ENCODE peak calls at places on chromosomes 7 and 10, in nine cellular contexts. S is MM.1S, F is SK-N-SH, H is hepatocyte, Y is GM23338, D is OCI-LY7, E is neural progenitor cell, Q is GM23248, Z is HCT116. N is an unnamed sample.

GRCh38 chr10:79323602-79324001 is 23.7 kb upstream of the PPIF start:
- DNase-seq in S (no peak), F (no peak), H (no peak), Y (no peak), D (no peak), E (no peak), Q (no peak), Z (no peak), N (no peak)

GRCh38 chr7:115260381-115260780 is 338.5 kb downstream of the MDFIC start:
- DNase-seq in S (no peak), F (no peak), H (no peak), Y (no peak), D (no peak), E (no peak), Q (peak), Z (no peak), N (no peak)

GRCh38 chr7:101804087-101804631 is 13.3 kb upstream of the CUX1 start:
- DNase-seq in S (no peak), F (no peak), H (no peak), Y (peak), D (peak), E (peak), Q (peak), Z (no peak), N (no peak)

GRCh38 chr10:6269953-6270867 is 67.5 kb downstream of the PFKFB3 start:
- DNase-seq in S (peak), F (no peak), H (no peak), Y (no peak), D (peak), E (no peak), Q (no peak), Z (no peak), N (no peak)

GRCh38 chr7:97116308-97116707 is 1.2 kb upstream of the SDHAF3 start:
- DNase-seq in S (no peak), F (no peak), H (peak), Y (no peak), D (peak), E (no peak), Q (no peak), Z (no peak), N (no peak)

GRCh38 chr7:134289423-134289822 is 27.3 kb downstream of the SLC35B4 start:
- DNase-seq in S (no peak), F (no peak), H (no peak), Y (no peak), D (no peak), E (no peak), Q (peak), Z (no peak), N (no peak)

GRCh38 chr7:79461660-79462059 is 8.2 kb upstream of the MAGI2 start:
- DNase-seq in S (no peak), F (no peak), H (peak), Y (no peak), D (no peak), E (no peak), Q (peak), Z (no peak), N (peak)

GRCh38 chr10:60940435-60940834 is 3.5 kb downstream of the RHOBTB1 start:
- DNase-seq in S (no peak), F (no peak), H (no peak), Y (no peak), D (no peak), E (no peak), Q (peak), Z (no peak), N (no peak)

GRCh38 chr10:25999295-25999981 is 65.4 kb downstream of the MYO3A start:
- DNase-seq in S (no peak), F (no peak), H (no peak), Y (no peak), D (no peak), E (no peak), Q (no peak), Z (no peak), N (no peak)

GRCh38 chr7:33979807-33980355 is 74.5 kb downstream of the BMPER start:
- DNase-seq in S (no peak), F (no peak), H (peak), Y (no peak), D (no peak), E (no peak), Q (peak), Z (no peak), N (peak)

GRCh38 chr7:150357277-150357676 is 11.3 kb upstream of the REPIN1 start:
- DNase-seq in S (peak), F (no peak), H (no peak), Y (no peak), D (no peak), E (peak), Q (no peak), Z (no peak), N (no peak)

GRCh38 chr10:69061305-69062161 is 26.4 kb upstream of the SRGN start:
- DNase-seq in S (no peak), F (peak), H (peak), Y (no peak), D (no peak), E (no peak), Q (peak), Z (no peak), N (peak)

GRCh38 chr7:158126661-158127060 is 461.0 kb downstream of the PTPRN2 start:
- DNase-seq in S (no peak), F (no peak), H (no peak), Y (no peak), D (no peak), E (no peak), Q (no peak), Z (no peak), N (no peak)
- H3K4me3 ChIP-seq in S (no peak), F (no peak), H (no peak), Y (no peak), D (no peak), E (no peak), Q (no peak), Z (no peak), N (no peak)

GRCh38 chr10:77530011-77530410 is 107.6 kb downstream of the KCNMA1 start:
- DNase-seq in S (no peak), F (no peak), H (no peak), Y (no peak), D (no peak), E (no peak), Q (no peak), Z (no peak), N (peak)
- TF ChIP-seq EZH2phosphoT487 in S (no peak), F (no peak), H (no peak), Y (no peak), D (no peak), E (no peak), Q (no peak), Z (no peak), N (no peak)

DNA sequence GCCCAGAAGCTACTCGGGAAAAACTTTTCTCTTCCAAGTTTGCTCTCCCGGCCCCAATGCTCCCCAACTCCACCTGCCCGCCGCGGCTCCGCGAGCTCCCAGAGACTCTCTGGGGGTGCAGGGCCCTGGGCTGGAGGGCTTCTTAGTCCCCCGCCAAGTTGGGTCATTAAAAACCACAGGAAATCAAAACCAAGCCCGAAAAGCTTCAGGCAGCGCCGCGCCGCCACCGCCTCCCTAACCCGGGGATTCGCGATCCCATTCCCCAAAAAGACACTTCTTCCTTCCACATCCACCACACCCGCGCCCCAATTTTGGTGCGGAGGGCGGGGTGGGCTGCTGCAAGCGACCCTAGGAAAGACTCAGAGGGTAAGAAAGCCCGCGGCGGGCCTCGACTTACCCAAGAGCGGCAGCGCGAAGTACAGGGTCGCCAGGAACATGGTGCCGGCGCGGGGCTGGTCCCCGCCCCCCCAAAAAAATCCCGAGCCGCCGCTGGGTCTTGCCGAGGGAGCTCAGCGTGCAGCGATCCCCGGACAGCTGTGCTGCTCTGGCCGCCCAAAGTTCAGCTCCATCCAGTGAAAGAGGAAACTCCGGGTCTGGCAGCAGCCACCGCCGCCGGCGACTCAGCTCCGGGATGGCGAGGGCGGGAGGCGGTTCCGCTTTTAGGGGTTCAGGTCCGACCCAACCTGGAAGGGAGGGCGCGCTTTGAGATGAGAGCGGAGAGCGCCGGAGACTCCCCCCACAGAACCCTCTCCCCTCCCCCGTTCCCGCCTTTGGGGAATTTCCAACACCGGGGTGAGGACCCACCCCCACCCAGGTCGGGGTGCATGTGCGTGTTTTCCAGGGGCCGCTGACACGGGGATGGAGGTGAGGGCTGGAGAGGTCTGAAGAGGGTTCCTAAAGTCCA is 1.2 kb downstream of the GFRA1 start:
- DNase-seq in S (no peak), F (peak), H (peak), Y (peak), D (no peak), E (peak), Q (peak), Z (no peak), N (no peak)
- H3K4me3 ChIP-seq in S (peak), F (peak), H (peak), Y (peak), D (no peak), E (peak), Q (peak), Z (no peak), N (no peak)

DNA sequence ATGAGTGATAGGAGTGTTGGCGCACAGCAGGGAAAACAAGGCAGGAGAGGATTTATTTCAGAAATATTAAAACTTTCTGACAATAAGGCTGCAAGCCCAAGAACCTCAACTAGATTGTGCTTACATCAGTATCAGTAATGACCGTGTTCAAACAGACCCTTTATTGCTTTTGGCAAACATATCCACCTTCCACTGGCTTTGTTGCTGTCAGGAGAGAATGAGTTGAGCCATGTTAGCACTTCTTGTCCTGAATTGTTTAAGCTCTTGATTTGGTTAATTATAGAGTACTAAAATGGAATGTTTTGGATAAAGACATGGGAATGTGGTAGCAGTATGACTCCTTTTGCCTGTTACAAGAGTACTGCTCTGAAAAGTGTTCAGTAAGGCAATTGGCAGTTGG is 3.8 kb downstream of the AHCYL2 start:
- DNase-seq in S (no peak), F (no peak), H (no peak), Y (no peak), D (no peak), E (no peak), Q (no peak), Z (no peak), N (no peak)
- TF ChIP-seq EZH2phosphoT487 in S (no peak), F (no peak), H (no peak), Y (no peak), D (no peak), E (no peak), Q (no peak), Z (no peak), N (no peak)

GRCh38 chr10:11179231-11180105 is 161.8 kb downstream of the CELF2 start:
- DNase-seq in S (peak), F (no peak), H (no peak), Y (no peak), D (peak), E (no peak), Q (no peak), Z (no peak), N (no peak)
- H3K4me3 ChIP-seq in S (peak), F (no peak), H (no peak), Y (no peak), D (peak), E (no peak), Q (no peak), Z (no peak), N (no peak)